ENCODE peak calls at places on chromosomes 5 and 9, in five cellular contexts. G is colonic mucosa, U is psoas muscle, J is IMR-90, O is tibial artery. S is an unnamed sample.

GRCh38 chr9:121394292-121394691 is 24.2 kb upstream of the STOM start:
- DNase-seq in G (no peak), U (no peak), J (peak; percentile 17), O (no peak), S (no peak)

GRCh38 chr9:121686930-121687541 is 35.6 kb downstream of the DAB2IP start:
- DNase-seq in G (peak; percentile 90), U (peak; percentile 88), J (peak; percentile 65), O (peak; percentile 87), S (peak; percentile 85)

GRCh38 chr5:167652690-167653089 is 638.8 kb upstream of the WWC1 start:
- DNase-seq in G (no peak), U (no peak), J (peak; percentile 42), O (no peak), S (no peak)

GRCh38 chr9:128168731-128169308 is 8.8 kb downstream of the BBLN start:
- DNase-seq in G (no peak), U (no peak), J (no peak), O (no peak), S (no peak)

GRCh38 chr5:133122711-133123110 is 70.9 kb downstream of the HSPA4 start:
- DNase-seq in G (no peak), U (no peak), J (no peak), O (no peak), S (no peak)

GRCh38 chr9:651372-651771 is 190.1 kb upstream of the DMRT1 start:
- DNase-seq in G (no peak), U (no peak), J (no peak), O (no peak), S (no peak)

GRCh38 chr9:71668717-71669116 is 99.6 kb downstream of the CEMIP2 start:
- DNase-seq in G (no peak), U (no peak), J (no peak), O (no peak), S (no peak)

GRCh38 chr5:139298242-139298641 is 4.7 kb downstream of the MATR3 start:
- DNase-seq in G (no peak), U (no peak), J (no peak), O (no peak), S (no peak)

GRCh38 chr9:84668204-84669007 is 1.1 kb upstream of the NTRK2 start:
- DNase-seq in G (peak; percentile 66), U (peak; percentile 74), J (peak; percentile 19), O (peak; percentile 88), S (peak; percentile 46)

GRCh38 chr9:131739192-131739961 is 499 bp downstream of the RAPGEF1 start:
- DNase-seq in G (peak; percentile 51), U (peak; percentile 71), J (no peak), O (peak; percentile 75), S (no peak)

GRCh38 chr9:136483589-136484152 is 831 bp upstream of the SEC16A start:
- DNase-seq in G (peak; percentile 94), U (peak; percentile 97), J (peak; percentile 77), O (peak; percentile 95), S (peak; percentile 87)

GRCh38 chr5:132260714-132261615 is 3.5 kb downstream of the PDLIM4 start:
- DNase-seq in G (peak; percentile 37), U (no peak), J (peak; percentile 96), O (peak; percentile 80), S (peak; percentile 72)

GRCh38 chr9:91770229-91770628 is 179.8 kb downstream of the ROR2 start:
- DNase-seq in G (peak; percentile 49), U (no peak), J (no peak), O (no peak), S (no peak)
- TF ChIP-seq CTCF in G (no peak), U (no peak), J (no peak), O (no peak), S (no peak)

GRCh38 chr5:145936401-145937131 is at the start of gene SH3RF2:
- DNase-seq in G (peak; percentile 94), U (peak; percentile 81), J (peak; percentile 73), O (peak; percentile 74), S (peak; percentile 20)

GRCh38 chr5:145939532-145940065 is 3.2 kb downstream of the SH3RF2 start:
- DNase-seq in G (no peak), U (no peak), J (no peak), O (no peak), S (no peak)

GRCh38 chr5:145937432-145938250 is 1.3 kb downstream of the SH3RF2 start:
- DNase-seq in G (peak; percentile 65), U (peak; percentile 58), J (peak; percentile 51), O (no peak), S (no peak)

GRCh38 chr5:145941096-145941676 is 4.8 kb downstream of the SH3RF2 start:
- DNase-seq in G (peak; percentile 32), U (no peak), J (peak; percentile 25), O (no peak), S (no peak)

DNA sequence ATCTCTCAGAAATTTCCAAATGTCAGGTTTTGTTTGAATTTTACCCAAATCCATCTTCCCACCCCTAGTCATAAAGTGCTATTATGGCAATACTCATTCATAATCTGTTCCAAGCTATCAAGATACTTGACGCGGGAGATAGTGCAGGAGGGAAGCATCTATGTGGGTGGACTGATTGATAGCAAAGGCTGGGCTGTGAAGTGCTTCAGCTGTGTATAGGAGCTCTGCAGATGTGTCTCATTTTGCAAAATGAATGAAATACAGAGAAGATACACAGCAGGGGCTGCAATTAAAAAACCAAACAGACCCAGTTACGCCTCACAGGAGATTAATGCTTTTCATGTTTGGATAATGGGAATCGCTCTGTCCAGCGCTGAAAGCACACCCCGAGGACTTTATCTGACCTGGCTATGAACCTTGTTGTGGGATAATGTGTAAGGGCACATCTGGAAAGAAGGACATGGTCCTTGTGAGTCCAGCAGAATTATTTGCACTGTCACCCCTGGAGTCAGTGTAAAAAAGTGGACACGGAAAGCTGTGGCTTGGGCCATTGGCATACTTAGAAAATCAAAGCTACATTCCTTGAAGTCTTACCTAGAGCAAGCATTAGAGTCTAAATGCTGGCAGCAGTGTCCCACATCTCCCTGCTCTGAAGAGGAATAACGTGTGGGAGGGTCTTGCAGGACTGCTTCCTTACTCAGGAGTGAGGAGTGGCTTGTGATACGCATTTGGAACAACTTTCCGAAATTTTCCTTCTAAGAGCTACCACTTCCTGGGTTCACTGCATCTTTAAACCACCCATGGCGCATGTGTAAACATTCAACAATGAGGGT is 2.5 kb downstream of the SH3RF2 start:
- DNase-seq in G (peak; percentile 64), U (no peak), J (no peak), O (no peak), S (no peak)
- H3K4me1 ChIP-seq in G (peaks cover 2% of the 10 kb centered on the region), U (peaks cover 22% of the 10 kb centered on the region), J (peaks cover 8% of the 10 kb centered on the region), O (peaks cover 43% of the 10 kb centered on the region), S (no peaks in the 10 kb centered on the region)

GRCh38 chr5:28346696-28347095 is 1308.3 kb upstream of the CDH9 start:
- DNase-seq in G (no peak), U (no peak), J (no peak), O (no peak), S (no peak)

DNA sequence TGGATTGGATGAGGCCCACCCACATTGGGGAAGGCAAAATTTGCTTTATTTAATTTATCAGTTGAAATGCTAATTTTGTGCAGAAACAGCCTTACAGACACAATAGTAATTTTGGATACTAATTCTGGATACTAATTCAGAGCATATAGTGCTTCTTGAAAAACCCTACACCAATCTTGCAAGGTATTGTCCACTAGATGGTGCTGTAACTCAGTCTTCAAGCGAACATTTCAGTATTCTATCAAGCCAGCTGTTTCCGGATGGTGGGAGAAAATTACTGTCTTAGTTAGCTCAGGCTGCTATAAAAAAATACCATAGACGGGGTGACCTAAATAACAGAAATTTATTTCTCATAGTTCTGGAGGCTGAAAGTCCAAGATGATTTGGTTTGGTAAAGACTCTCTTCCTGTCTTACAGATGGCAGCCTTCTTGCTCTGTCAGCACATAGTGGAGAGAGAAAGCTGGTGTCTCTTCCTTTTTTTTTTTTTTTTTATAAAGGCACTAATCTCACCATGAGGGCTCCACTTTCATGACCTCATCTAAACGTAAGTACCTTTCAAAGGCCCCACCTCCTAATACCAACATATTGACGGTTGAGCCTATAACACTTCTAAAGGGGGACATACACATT is 1306.5 kb upstream of the CDH9 start:
- DNase-seq in G (no peak), U (no peak), J (no peak), O (no peak), S (no peak)
- TF ChIP-seq CTCF in G (no peak), U (peak; percentile 7), J (no peak), O (peak; percentile 21), S (no peak)

GRCh38 chr5:74629326-74629725 is 11.2 kb downstream of the ENC1 start:
- DNase-seq in G (no peak), U (no peak), J (no peak), O (no peak), S (no peak)
- H3K4me1 ChIP-seq in G (peaks cover 7% of the 10 kb centered on the region), U (peaks cover 8% of the 10 kb centered on the region), J (peaks cover 26% of the 10 kb centered on the region), O (peaks cover 3% of the 10 kb centered on the region), S (no peaks in the 10 kb centered on the region)

GRCh38 chr5:127961764-127962148 is 121.8 kb upstream of the SLC12A2 start:
- DNase-seq in G (peak; percentile 65), U (no peak), J (no peak), O (no peak), S (no peak)

GRCh38 chr5:127963931-127964330 is 119.6 kb upstream of the SLC12A2 start:
- DNase-seq in G (no peak), U (no peak), J (peak; percentile 63), O (no peak), S (no peak)

GRCh38 chr5:127961006-127961763 is 122.4 kb upstream of the SLC12A2 start:
- DNase-seq in G (no peak), U (no peak), J (no peak), O (no peak), S (no peak)

GRCh38 chr5:127962491-127962890 is 121.1 kb upstream of the SLC12A2 start:
- DNase-seq in G (no peak), U (no peak), J (no peak), O (no peak), S (no peak)

DNA sequence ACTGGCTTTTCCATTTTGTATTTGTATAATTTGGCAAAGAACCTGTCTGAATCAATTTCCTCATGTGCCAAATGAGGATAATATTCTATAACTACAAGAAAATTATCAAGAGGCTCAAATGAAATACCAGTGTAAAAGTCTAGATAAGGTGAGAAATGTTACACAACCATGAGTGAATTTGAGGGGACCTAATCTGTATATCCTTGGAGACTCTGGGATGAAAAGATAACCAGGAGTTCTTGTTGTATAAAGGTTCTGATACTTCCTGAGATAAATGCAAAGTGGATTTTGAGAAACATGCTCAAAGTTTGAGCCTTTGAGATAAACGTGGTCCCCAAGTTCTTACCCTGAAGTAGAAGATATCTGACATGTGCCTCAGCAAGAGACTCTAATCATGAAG is 120.3 kb upstream of the SLC12A2 start:
- DNase-seq in G (no peak), U (no peak), J (no peak), O (no peak), S (no peak)
- TF ChIP-seq CTCF in G (no peak), U (no peak), J (no peak), O (no peak), S (no peak)

GRCh38 chr5:38467353-38468040 is 88.9 kb downstream of the LIFR start:
- DNase-seq in G (no peak), U (peak; percentile 77), J (peak; percentile 56), O (peak; percentile 96), S (peak; percentile 81)

GRCh38 chr5:38468978-38469706 is 87.3 kb downstream of the LIFR start:
- DNase-seq in G (no peak), U (peak; percentile 91), J (no peak), O (peak; percentile 89), S (peak; percentile 69)

GRCh38 chr5:38469707-38470267 is 86.7 kb downstream of the LIFR start:
- DNase-seq in G (no peak), U (no peak), J (no peak), O (no peak), S (no peak)

GRCh38 chr5:38466444-38467189 is 89.8 kb downstream of the LIFR start:
- DNase-seq in G (peak; percentile 61), U (peak; percentile 96), J (no peak), O (peak; percentile 99), S (peak; percentile 90)

GRCh38 chr5:38468202-38468656 is 88.2 kb downstream of the LIFR start:
- DNase-seq in G (no peak), U (peak; percentile 81), J (peak; percentile 97), O (peak; percentile 85), S (peak; percentile 82)
- H3K4me1 ChIP-seq in G (no peaks in the 10 kb centered on the region), U (peaks cover 65% of the 10 kb centered on the region), J (peaks cover 46% of the 10 kb centered on the region), O (peaks cover 64% of the 10 kb centered on the region), S (peaks cover 12% of the 10 kb centered on the region)